ENCODE peak calls at places on chromosomes 3 and 15, in five cellular contexts. I is activated CD4-positive, alpha-beta T cell treated with anti-CD3 and anti-CD28 coated beads for 48 hours; E is naive thymus-derived CD8-positive, alpha-beta T cell; H is activated naive CD8-positive, alpha-beta T cell treated with anti-CD3 and anti-CD28 coated beads, Interleukin-2, amount 50 U/mL, for 16 hours; G is neuronal stem cell. L is an unnamed sample.

GRCh38 chr15:47296911-47297310 is 420.4 kb upstream of the SEMA6D start:
- DNase-seq in I (no peak), E (no peak), H (no peak), G (no peak), L (no peak)

GRCh38 chr15:50017522-50017921 is 101.5 kb downstream of the ATP8B4 start:
- DNase-seq in I (no peak), E (no peak), H (no peak), G (no peak), L (no peak)

GRCh38 chr3:18027161-18027939 is 284.9 kb upstream of the TBC1D5 start:
- DNase-seq in E (no peak), G (no peak), H (no peak), I (no peak), L (no peak)

GRCh38 chr3:149367021-149367840 is 10.2 kb downstream of the TM4SF1 start:
- DNase-seq in I (peak), G (no peak), H (no peak), E (no peak), L (no peak)

GRCh38 chr3:13215940-13216546 is 142.8 kb upstream of the IQSEC1 start:
- DNase-seq in E (no peak), I (no peak), G (no peak), H (no peak), L (no peak)

GRCh38 chr3:152287898-152288576 is 19.3 kb downstream of the MBNL1 start:
- DNase-seq in E (no peak), H (no peak), G (no peak), I (no peak), L (no peak)

GRCh38 chr15:101406014-101406413 is 83.5 kb downstream of the PCSK6 start:
- DNase-seq in I (no peak), G (no peak), E (no peak), H (no peak), L (no peak)

GRCh38 chr3:18354706-18355105 is 70.4 kb downstream of the SATB1 start:
- DNase-seq in I (no peak), G (no peak), H (no peak), E (no peak), L (no peak)

GRCh38 chr3:155281892-155282291 is 11.6 kb downstream of the STRIT1 start:
- DNase-seq in H (no peak), E (no peak), G (no peak), I (no peak), L (no peak)

GRCh38 chr15:38028869-38029268 is 94.4 kb downstream of the TMCO5A start:
- DNase-seq in H (no peak), E (no peak), G (no peak), I (no peak), L (no peak)

GRCh38 chr3:111846717-111847116 is 12.3 kb upstream of the PHLDB2 start:
- DNase-seq in I (no peak), G (no peak), E (no peak), H (no peak), L (no peak)

GRCh38 chr3:69997486-69998307 is 1.8 kb upstream of the SAMMSON start:
- DNase-seq in E (no peak), H (no peak), I (no peak), G (no peak), L (no peak)

GRCh38 chr15:96385195-96385594 is 54.7 kb downstream of the NR2F2 start:
- DNase-seq in H (no peak), E (no peak), G (no peak), I (no peak), L (no peak)

GRCh38 chr3:149081772-149082171 is 4.6 kb downstream of the HLTF start:
- DNase-seq in E (no peak), G (no peak), H (no peak), I (no peak), L (no peak)

GRCh38 chr3:18234717-18235335 is 190.3 kb downstream of the SATB1 start:
- DNase-seq in H (no peak), E (no peak), G (no peak), I (no peak), L (no peak)

GRCh38 chr3:156227704-156228103 is 107.3 kb downstream of the KCNAB1 start:
- DNase-seq in G (no peak), H (no peak), E (no peak), I (no peak), L (no peak)

GRCh38 chr15:100686725-100687488 is 84.5 kb downstream of the ASB7 start:
- DNase-seq in E (no peak), H (no peak), I (no peak), G (no peak), L (no peak)

GRCh38 chr3:41363830-41364523 is 164.7 kb downstream of the CTNNB1 start:
- DNase-seq in I (no peak), H (no peak), G (peak), E (no peak), L (no peak)

GRCh38 chr3:174270841-174271240 is 588.3 kb upstream of the NAALADL2 start:
- DNase-seq in E (no peak), H (no peak), I (no peak), G (no peak), L (no peak)

GRCh38 chr3:160434071-160434470 is 15.5 kb downstream of the TRIM59 start:
- DNase-seq in H (no peak), E (no peak), G (no peak), I (no peak), L (no peak)

GRCh38 chr15:77107531-77108355 is 36.8 kb upstream of the TSPAN3 start:
- DNase-seq in G (peak), I (peak), E (peak), H (no peak), L (peak)

GRCh38 chr3:152328841-152329240 is 60.1 kb downstream of the MBNL1 start:
- DNase-seq in I (no peak), G (no peak), H (no peak), E (no peak), L (no peak)

GRCh38 chr3:82973810-82974209 is 1212.4 kb upstream of the GBE1 start:
- DNase-seq in H (no peak), E (no peak), I (no peak), G (no peak), L (no peak)

GRCh38 chr3:15272431-15273196 is 59.8 kb downstream of the SH3BP5 start:
- DNase-seq in E (no peak), G (no peak), H (no peak), I (no peak), L (no peak)

GRCh38 chr15:80989110-80989517 is 505 bp downstream of the MESD start:
- DNase-seq in I (no peak), G (peak), H (no peak), E (no peak), L (no peak)

GRCh38 chr15:93235926-93236781 is 147.1 kb upstream of the RGMA start:
- DNase-seq in G (no peak), I (no peak), E (no peak), H (no peak), L (no peak)

GRCh38 chr15:61556037-61556648 is 327.0 kb upstream of the RORA start:
- DNase-seq in I (no peak), H (no peak), E (no peak), G (no peak), L (no peak)

GRCh38 chr3:140223631-140224030 is 288.6 kb downstream of the CLSTN2 start:
- DNase-seq in H (no peak), I (no peak), E (no peak), G (no peak), L (no peak)

GRCh38 chr3:178699810-178700209 is 163.6 kb downstream of the KCNMB2 start:
- DNase-seq in H (no peak), I (no peak), E (no peak), G (no peak), L (no peak)

GRCh38 chr15:81023483-81024264 is 23.0 kb downstream of the TLNRD1 start:
- DNase-seq in G (no peak), E (no peak), I (peak), H (no peak), L (no peak)

GRCh38 chr15:67135494-67135893 is 70.1 kb downstream of the SMAD3 start:
- DNase-seq in H (no peak), I (no peak), E (no peak), G (no peak), L (no peak)

GRCh38 chr15:67242665-67243064 is 11.8 kb downstream of the AAGAB start:
- DNase-seq in I (no peak), E (no peak), G (no peak), H (no peak), L (no peak)

GRCh38 chr3:69671082-69671952 is 67.9 kb upstream of the MITF start:
- DNase-seq in H (no peak), E (no peak), I (no peak), G (peak), L (peak)

GRCh38 chr3:192571197-192571791 is 156.0 kb downstream of the FGF12 start:
- DNase-seq in I (peak), G (no peak), H (no peak), E (no peak), L (no peak)

GRCh38 chr3:89649431-89649830 is 542.0 kb downstream of the EPHA3 start:
- DNase-seq in H (no peak), E (no peak), I (no peak), G (no peak), L (no peak)

GRCh38 chr3:182284793-182285192 is 508.5 kb upstream of the ATP11B start:
- DNase-seq in G (no peak), I (no peak), E (no peak), H (no peak), L (no peak)

GRCh38 chr3:182796310-182796709 is 3.0 kb downstream of the ATP11B start:
- DNase-seq in I (no peak), E (no peak), G (no peak), H (no peak), L (no peak)

GRCh38 chr3:49610881-49611280 is 56.6 kb downstream of the BSN start:
- DNase-seq in E (no peak), G (no peak), I (no peak), H (no peak), L (no peak)

GRCh38 chr3:40829876-40830275 is 305.1 kb downstream of the ZNF621 start:
- DNase-seq in G (no peak), H (no peak), E (no peak), I (no peak), L (no peak)

L was measured in endothelial cell.